ENCODE peak calls at places on chromosomes 16 and 17, in nine cellular contexts. G is IMR-90, D is left ventricle myocardium inferior, L is cardiac muscle cell, I is AG10803, K is MM.1S, E is A549, M is heart left ventricle, S is upper lobe of right lung. R is an unnamed sample.

GRCh38 chr17:42111901-42112551 is 488 bp downstream of the DHX58 start:
- DNase-seq in S (peak; percentile 75), I (peak; percentile 44), L (no peak), M (no peak), K (no peak), E (no peak), G (peak; percentile 17), D (no peak), R (no peak)

GRCh38 chr16:56192971-56193936 is 2.0 kb downstream of the GNAO1 start:
- DNase-seq in I (no peak), E (no peak), L (peak; percentile 64), M (no peak), G (no peak), K (no peak), D (no peak), S (no peak), R (no peak)

GRCh38 chr16:22844426-22844825 is 30.5 kb downstream of the HS3ST2 start:
- DNase-seq in S (no peak), M (no peak), G (no peak), K (no peak), L (no peak), D (no peak), E (no peak), I (no peak), R (no peak)

GRCh38 chr17:62967111-62967449 is 1.0 kb downstream of the TANC2 start:
- DNase-seq in S (no peak), I (no peak), D (no peak), E (no peak), L (no peak), K (no peak), M (no peak), G (no peak), R (no peak)

GRCh38 chr17:56879280-56879679 is 34.6 kb downstream of the TRIM25 start:
- DNase-seq in I (no peak), E (no peak), K (no peak), S (no peak), D (no peak), M (no peak), L (no peak), G (no peak), R (no peak)

GRCh38 chr16:53055603-53056527 is 1.1 kb downstream of the CHD9 start:
- DNase-seq in M (peak; percentile 64), I (peak; percentile 62), E (peak; percentile 25), G (peak; percentile 72), K (peak; percentile 45), S (no peak), D (no peak), L (peak; percentile 48), R (no peak)

GRCh38 chr16:80541306-80541694 is 507 bp downstream of the DYNLRB2 start:
- DNase-seq in S (no peak), D (no peak), L (no peak), G (no peak), I (no peak), K (no peak), E (no peak), M (no peak), R (no peak)

GRCh38 chr16:56861092-56861610 is 3.9 kb upstream of the SLC12A3 start:
- DNase-seq in K (peak; percentile 18), G (no peak), L (peak; percentile 24), D (no peak), E (no peak), I (no peak), S (no peak), M (peak; percentile 23), R (no peak)

GRCh38 chr17:40318835-40319332 is 9.9 kb downstream of the RARA start:
- DNase-seq in M (no peak), S (peak; percentile 69), K (no peak), D (peak; percentile 16), L (no peak), E (no peak), G (no peak), I (peak; percentile 38), R (peak; percentile 88)

GRCh38 chr16:66205287-66206167 is 161.0 kb upstream of the CDH5 start:
- DNase-seq in K (no peak), E (no peak), D (no peak), S (no peak), G (peak; percentile 37), I (no peak), M (no peak), L (no peak), R (no peak)

GRCh38 chr17:55769625-55770000 is 18.8 kb downstream of the PCTP start:
- DNase-seq in S (no peak), L (no peak), G (peak; percentile 87), M (no peak), I (peak; percentile 85), E (no peak), D (no peak), K (no peak), R (peak; percentile 88)

GRCh38 chr17:40903129-40903847 is 18.2 kb upstream of the KRT20 start:
- DNase-seq in G (peak; percentile 70), E (peak; percentile 94), S (no peak), K (no peak), M (no peak), D (no peak), I (peak; percentile 35), L (no peak), R (no peak)

GRCh38 chr17:46078675-46079074 is 79.6 kb downstream of the STH start:
- DNase-seq in S (no peak), E (no peak), K (no peak), M (no peak), G (no peak), I (no peak), D (no peak), L (peak; percentile 42), R (no peak)

GRCh38 chr17:78859051-78859450 is 18.4 kb upstream of the USP36 start:
- DNase-seq in I (no peak), S (no peak), L (no peak), E (no peak), K (no peak), G (no peak), M (no peak), D (no peak), R (no peak)

GRCh38 chr17:47725446-47726109 is 7.5 kb upstream of the TBX21 start:
- DNase-seq in G (no peak), M (peak; percentile 14), K (no peak), E (no peak), L (no peak), S (no peak), I (no peak), D (no peak), R (no peak)

GRCh38 chr17:66432996-66433556 is 130.7 kb downstream of the PRKCA start:
- DNase-seq in M (no peak), D (no peak), I (peak; percentile 16), L (no peak), E (no peak), S (no peak), G (peak; percentile 59), K (no peak), R (no peak)

GRCh38 chr16:3793161-3793576 is 75.8 kb upstream of the TRAP1 start:
- DNase-seq in L (peak; percentile 6), D (peak; percentile 33), M (no peak), E (no peak), K (no peak), I (no peak), S (no peak), G (no peak), R (peak; percentile 22)

GRCh38 chr17:73397278-73397826 is 85.6 kb upstream of the CDC42EP4 start:
- DNase-seq in G (no peak), D (no peak), K (no peak), M (no peak), S (no peak), E (no peak), I (no peak), L (no peak), R (no peak)

GRCh38 chr17:73599599-73599998 is 44.6 kb downstream of the SDK2 start:
- DNase-seq in E (no peak), L (no peak), I (no peak), G (no peak), D (no peak), M (peak; percentile 47), K (no peak), S (no peak), R (no peak)

GRCh38 chr16:57694556-57695377 is at the start of gene DRC7:
- DNase-seq in G (peak; percentile 13), D (no peak), L (peak; percentile 85), E (peak; percentile 93), I (no peak), S (no peak), M (no peak), K (no peak), R (peak; percentile 30)

DNA sequence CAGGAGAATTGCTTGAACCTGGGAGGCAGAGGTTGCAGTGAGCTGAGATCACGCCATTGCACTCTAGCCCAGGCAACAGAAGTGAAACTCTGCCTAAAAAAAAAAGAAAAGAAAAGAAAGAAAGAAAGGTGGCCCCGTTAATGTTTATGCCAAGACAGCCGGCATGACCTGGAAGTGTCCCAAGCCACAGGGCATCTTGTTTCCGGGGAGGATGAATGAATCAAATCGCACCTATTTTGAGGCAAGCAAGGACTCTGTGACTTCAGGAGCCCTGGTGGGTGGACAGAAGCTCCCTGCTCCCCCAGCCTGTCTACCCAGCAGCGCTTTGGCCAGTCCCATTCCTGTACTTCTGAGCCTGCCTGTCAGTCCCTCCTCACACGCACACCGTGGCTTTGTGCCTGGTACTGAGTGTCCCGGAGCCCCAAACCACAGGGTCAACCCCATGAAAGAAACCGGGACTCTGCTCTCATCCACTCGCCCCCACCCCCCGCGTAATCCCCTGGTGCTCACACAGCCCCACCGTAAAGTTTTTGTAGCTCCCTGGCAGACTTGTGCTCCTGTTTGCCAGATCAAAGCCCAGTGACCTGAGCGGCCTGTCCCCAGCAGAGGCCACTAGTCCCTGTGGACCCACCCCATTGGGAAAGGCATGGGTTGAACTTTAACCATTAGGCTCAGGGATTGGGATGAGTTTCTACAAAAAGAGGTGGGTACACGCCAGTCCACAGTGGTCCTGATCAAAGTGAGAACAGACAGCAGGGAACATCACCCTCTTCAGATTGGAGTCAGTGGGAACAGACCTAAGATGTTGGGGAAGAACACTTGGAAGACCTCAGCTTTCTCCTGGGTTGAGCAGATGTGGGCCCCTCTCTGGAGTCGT is 19.3 kb downstream of the CD2BP2 start:
- DNase-seq in L (no peak), K (peak; percentile 10), M (no peak), S (peak; percentile 66), G (no peak), D (no peak), E (no peak), I (peak; percentile 32), R (no peak)
- TF ChIP-seq CTCF in L (no peak), K (no peak), M (no peak), S (no peak), G (no peak), D (no peak), E (no peak), I (no peak), R (no peak)

GRCh38 chr16:69340095-69340644 is 598 bp downstream of the NIP7 start:
- DNase-seq in E (no peak), M (no peak), D (no peak), L (no peak), I (peak; percentile 19), K (peak; percentile 40), S (no peak), G (peak; percentile 24), R (no peak)
- H3K4me3 ChIP-seq in E (peak overlapping the region; percentile 74), M (peak overlapping the region; percentile 81), D (peak overlapping the region; percentile 93), L (peak overlapping the region; percentile 75), I (peak overlapping the region; percentile 92), K (peak overlapping the region; percentile 92), S (peak overlapping the region; percentile 86), G (peak overlapping the region; percentile 69), R (peak overlapping the region; percentile 69)

GRCh38 chr17:77459018-77459755 is 318.4 kb downstream of the SEC14L1 start:
- DNase-seq in I (no peak), S (no peak), D (no peak), L (no peak), G (no peak), M (no peak), E (no peak), K (no peak), R (no peak)
- TF ChIP-seq CTCF in I (no peak), S (no peak), D (no peak), L (no peak), G (no peak), M (no peak), E (no peak), K (no peak), R (no peak)

GRCh38 chr17:7249219-7249618 is 2.3 kb downstream of the CTDNEP1 start:
- DNase-seq in S (no peak), E (no peak), I (no peak), K (no peak), D (no peak), L (no peak), G (no peak), M (no peak), R (no peak)
- H3K4me3 ChIP-seq in S (no peak overlapping the region), E (no peak overlapping the region), I (no peak overlapping the region), K (no peak overlapping the region), D (peak overlapping the region; percentile 99), L (no peak overlapping the region), G (no peak overlapping the region), M (no peak overlapping the region), R (no peak overlapping the region)